ENCODE peak calls at places on chromosomes 16 and 17, in four cellular contexts. One of them, this sample, is unnamed.

GRCh38 chr16:1655909-1656807 is 21.9 kb upstream of the JPT2 start:
- DNase-seq in pancreas: no peak
- DNase-seq in cardiac fibroblast: no peak
- DNase-seq in ascending aorta: no peak
- DNase-seq in this sample: no peak

GRCh38 chr16:56589141-56590039 is at the start of gene MT3:
- DNase-seq in cardiac fibroblast: no peak
- DNase-seq in ascending aorta: peak; percentile 49
- DNase-seq in pancreas: no peak
- DNase-seq in this sample: peak; percentile 34

GRCh38 chr17:38852771-38853291 is 690 bp downstream of the RPL23 start:
- DNase-seq in pancreas: no peak
- DNase-seq in ascending aorta: no peak
- DNase-seq in cardiac fibroblast: no peak
- DNase-seq in this sample: no peak

GRCh38 chr16:84732674-84733352 is 33.0 kb downstream of the USP10 start:
- DNase-seq in ascending aorta: no peak
- DNase-seq in cardiac fibroblast: no peak
- DNase-seq in pancreas: no peak
- DNase-seq in this sample: no peak

GRCh38 chr17:30586818-30587595 is 109.8 kb downstream of the GOSR1 start:
- DNase-seq in ascending aorta: no peak
- DNase-seq in pancreas: no peak
- DNase-seq in cardiac fibroblast: peak; percentile 46
- DNase-seq in this sample: no peak

GRCh38 chr17:32755045-32755805 is 121.7 kb downstream of the MYO1D start:
- DNase-seq in cardiac fibroblast: peak; percentile 81
- DNase-seq in pancreas: no peak
- DNase-seq in ascending aorta: no peak
- DNase-seq in this sample: peak; percentile 61

GRCh38 chr17:11558681-11559234 is 39.5 kb upstream of the DNAH9 start:
- DNase-seq in pancreas: no peak
- DNase-seq in ascending aorta: no peak
- DNase-seq in cardiac fibroblast: no peak
- DNase-seq in this sample: no peak

GRCh38 chr17:83091257-83092141 is 12.1 kb downstream of the METRNL start:
- DNase-seq in ascending aorta: no peak
- DNase-seq in pancreas: no peak
- DNase-seq in cardiac fibroblast: no peak
- DNase-seq in this sample: peak; percentile 87

GRCh38 chr16:8929086-8929748 is 34.5 kb downstream of the USP7 start:
- DNase-seq in pancreas: no peak
- DNase-seq in cardiac fibroblast: no peak
- DNase-seq in ascending aorta: no peak
- DNase-seq in this sample: no peak

GRCh38 chr17:75237100-75238014 is 24.0 kb downstream of the GGA3 start:
- DNase-seq in cardiac fibroblast: no peak
- DNase-seq in ascending aorta: no peak
- DNase-seq in pancreas: no peak
- DNase-seq in this sample: no peak

GRCh38 chr17:78956254-78956653 is 23.5 kb downstream of the LGALS3BP start:
- DNase-seq in ascending aorta: no peak
- DNase-seq in cardiac fibroblast: no peak
- DNase-seq in pancreas: no peak
- DNase-seq in this sample: peak; percentile 17

GRCh38 chr16:65312795-65313194 is 190.9 kb upstream of the CDH11 start:
- DNase-seq in ascending aorta: no peak
- DNase-seq in pancreas: no peak
- DNase-seq in cardiac fibroblast: peak; percentile 41
- DNase-seq in this sample: no peak

GRCh38 chr17:83064021-83064731 is 15.2 kb upstream of the METRNL start:
- DNase-seq in cardiac fibroblast: no peak
- DNase-seq in pancreas: peak; percentile 51
- DNase-seq in ascending aorta: peak; percentile 53
- DNase-seq in this sample: no peak

GRCh38 chr17:35788504-35788998 is 6.9 kb downstream of the MMP28 start:
- DNase-seq in cardiac fibroblast: peak; percentile 72
- DNase-seq in pancreas: no peak
- DNase-seq in ascending aorta: peak; percentile 65
- DNase-seq in this sample: peak; percentile 66

GRCh38 chr16:53055603-53056527 is 1.1 kb downstream of the CHD9 start:
- DNase-seq in cardiac fibroblast: peak; percentile 92
- DNase-seq in ascending aorta: no peak
- DNase-seq in pancreas: no peak
- DNase-seq in this sample: peak; percentile 66

GRCh38 chr16:50126183-50126582 is 26.9 kb upstream of the TENT4B start:
- DNase-seq in ascending aorta: no peak
- DNase-seq in pancreas: no peak
- DNase-seq in cardiac fibroblast: no peak
- DNase-seq in this sample: no peak

GRCh38 chr17:57085448-57086068 is 512 bp downstream of the AKAP1 start:
- DNase-seq in cardiac fibroblast: peak; percentile 38
- DNase-seq in ascending aorta: peak; percentile 78
- DNase-seq in pancreas: peak; percentile 79
- DNase-seq in this sample: peak; percentile 86

GRCh38 chr16:4214215-4214621 is 27.7 kb downstream of the SRL start:
- DNase-seq in pancreas: no peak
- DNase-seq in ascending aorta: peak; percentile 85
- DNase-seq in cardiac fibroblast: peak; percentile 87
- DNase-seq in this sample: peak; percentile 76

GRCh38 chr17:40552806-40553693 is 12.2 kb downstream of the CCR7 start:
- DNase-seq in pancreas: peak; percentile 20
- DNase-seq in cardiac fibroblast: no peak
- DNase-seq in ascending aorta: peak; percentile 63
- DNase-seq in this sample: no peak

GRCh38 chr16:86494039-86494564 is 16.2 kb upstream of the FOXF1 start:
- DNase-seq in cardiac fibroblast: no peak
- DNase-seq in ascending aorta: no peak
- DNase-seq in pancreas: no peak
- DNase-seq in this sample: no peak
- H3K4me3 ChIP-seq in cardiac fibroblast: no peak overlapping the region
- H3K4me3 ChIP-seq in ascending aorta: no peak overlapping the region
- H3K4me3 ChIP-seq in pancreas: no peak overlapping the region
- H3K4me3 ChIP-seq in this sample: no peak overlapping the region

DNA sequence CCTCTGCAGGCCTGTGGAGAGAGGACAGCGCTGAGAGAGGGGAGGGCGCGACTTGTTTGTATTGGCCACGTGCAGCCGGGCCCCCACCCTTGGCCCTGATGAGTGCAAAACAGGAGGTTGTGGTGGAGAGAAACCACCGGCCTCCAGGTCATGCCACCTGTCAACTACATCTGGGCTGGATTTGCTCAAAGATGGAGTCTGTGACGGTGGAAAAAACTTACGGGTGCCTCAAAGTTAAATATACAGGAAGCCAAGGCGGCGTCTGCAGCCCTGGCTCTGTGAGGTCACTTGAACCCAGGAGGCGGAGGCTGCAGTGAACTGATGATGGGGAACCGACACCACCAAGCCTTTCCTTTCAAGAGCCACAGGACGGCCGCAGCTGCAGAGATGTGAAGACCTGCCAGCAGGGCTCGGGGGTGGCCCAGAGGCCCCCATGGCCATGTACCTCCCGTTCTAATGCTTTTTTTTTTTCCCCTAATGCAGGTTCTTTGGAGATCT is 15.6 kb downstream of the C16orf74 start:
- DNase-seq in cardiac fibroblast: no peak
- DNase-seq in ascending aorta: no peak
- DNase-seq in pancreas: no peak
- DNase-seq in this sample: no peak
- H3K4me3 ChIP-seq in cardiac fibroblast: no peak overlapping the region
- H3K4me3 ChIP-seq in ascending aorta: no peak overlapping the region
- H3K4me3 ChIP-seq in pancreas: no peak overlapping the region
- H3K4me3 ChIP-seq in this sample: no peak overlapping the region

DNA sequence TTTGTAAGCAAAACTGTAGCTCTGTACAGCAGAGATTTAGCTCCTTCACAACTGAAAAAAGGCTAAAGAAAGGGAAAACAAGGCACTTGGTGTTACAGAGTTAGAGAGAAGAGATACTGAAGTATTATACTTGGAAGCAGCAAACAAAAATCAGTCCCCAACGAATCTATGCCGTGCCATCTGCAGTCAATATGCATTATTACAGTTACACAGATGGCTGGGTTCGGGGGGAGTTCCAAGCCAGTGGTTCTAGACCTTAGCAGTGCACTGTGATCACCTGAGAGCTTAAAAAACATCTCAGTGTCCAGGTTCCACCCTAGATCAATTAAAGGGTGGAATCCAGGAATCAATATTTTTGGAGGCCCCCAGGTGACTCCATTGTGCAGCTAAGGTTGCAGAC is 489.9 kb downstream of the SHISA9 start:
- DNase-seq in ascending aorta: no peak
- DNase-seq in cardiac fibroblast: no peak
- DNase-seq in pancreas: no peak
- DNase-seq in this sample: no peak
- H3K4me3 ChIP-seq in ascending aorta: no peak overlapping the region
- H3K4me3 ChIP-seq in cardiac fibroblast: no peak overlapping the region
- H3K4me3 ChIP-seq in pancreas: no peak overlapping the region
- H3K4me3 ChIP-seq in this sample: no peak overlapping the region

DNA sequence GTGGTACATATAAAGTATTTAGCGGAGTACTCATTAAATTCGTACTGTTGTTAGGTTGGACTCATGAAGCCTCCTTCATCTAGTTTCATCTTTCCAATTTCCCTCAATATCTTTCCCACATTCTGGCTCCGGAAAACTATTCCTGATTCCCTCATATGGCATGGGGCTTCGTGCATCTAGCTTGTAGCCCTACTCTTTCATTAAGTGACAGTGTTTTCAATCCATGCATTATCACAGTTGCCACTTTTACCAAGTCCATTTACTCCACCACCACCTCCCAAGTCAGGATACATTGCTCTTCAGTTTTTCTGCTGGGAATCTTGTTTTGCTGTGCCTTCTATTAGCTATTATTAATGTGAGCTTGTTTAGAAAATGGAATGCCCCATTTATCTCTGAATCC is 1032.1 kb upstream of the RBFOX1 start:
- DNase-seq in ascending aorta: no peak
- DNase-seq in cardiac fibroblast: no peak
- DNase-seq in pancreas: no peak
- DNase-seq in this sample: no peak
- H3K4me3 ChIP-seq in ascending aorta: no peak overlapping the region
- H3K4me3 ChIP-seq in cardiac fibroblast: no peak overlapping the region
- H3K4me3 ChIP-seq in pancreas: no peak overlapping the region
- H3K4me3 ChIP-seq in this sample: no peak overlapping the region